ENCODE peak calls at places on chromosome 17, in five cellular contexts. One of them, this sample, is unnamed.

GRCh38 chr17:40538019-40538935 is 27.0 kb downstream of the CCR7 start:
- DNase-seq in fibroblast of lung: no peak
- DNase-seq in heart right ventricle: peak; percentile 78
- DNase-seq in fibroblast of mammary gland: peak; percentile 57
- DNase-seq in lower lobe of right lung: peak; percentile 79
- DNase-seq in this sample: no peak

GRCh38 chr17:30720013-30720471 is 104.5 kb downstream of the CRLF3 start:
- DNase-seq in fibroblast of lung: no peak
- DNase-seq in heart right ventricle: no peak
- DNase-seq in fibroblast of mammary gland: no peak
- DNase-seq in lower lobe of right lung: peak; percentile 26
- DNase-seq in this sample: no peak

GRCh38 chr17:37031493-37032083 is 82.8 kb downstream of the AATF start:
- DNase-seq in fibroblast of lung: no peak
- DNase-seq in heart right ventricle: no peak
- DNase-seq in fibroblast of mammary gland: no peak
- DNase-seq in lower lobe of right lung: no peak
- DNase-seq in this sample: no peak

GRCh38 chr17:42566873-42567573 is at the start of gene MLX:
- DNase-seq in fibroblast of lung: peak; percentile 89
- DNase-seq in heart right ventricle: peak; percentile 97
- DNase-seq in fibroblast of mammary gland: peak; percentile 86
- DNase-seq in lower lobe of right lung: peak; percentile 97
- DNase-seq in this sample: peak; percentile 91

GRCh38 chr17:82503728-82504308 is 15.7 kb upstream of the FOXK2 start:
- DNase-seq in fibroblast of lung: no peak
- DNase-seq in heart right ventricle: no peak
- DNase-seq in fibroblast of mammary gland: no peak
- DNase-seq in lower lobe of right lung: no peak
- DNase-seq in this sample: no peak

GRCh38 chr17:38674013-38674748 is 576 bp downstream of the EPOP start:
- DNase-seq in fibroblast of lung: no peak
- DNase-seq in heart right ventricle: peak; percentile 25
- DNase-seq in fibroblast of mammary gland: no peak
- DNase-seq in lower lobe of right lung: peak; percentile 58
- DNase-seq in this sample: no peak

GRCh38 chr17:82960419-82961271 is 118.8 kb upstream of the METRNL start:
- DNase-seq in fibroblast of lung: no peak
- DNase-seq in heart right ventricle: no peak
- DNase-seq in fibroblast of mammary gland: no peak
- DNase-seq in lower lobe of right lung: no peak
- DNase-seq in this sample: no peak

GRCh38 chr17:42414782-42415409 is 8.2 kb downstream of the CAVIN1 start:
- DNase-seq in fibroblast of lung: no peak
- DNase-seq in heart right ventricle: no peak
- DNase-seq in fibroblast of mammary gland: no peak
- DNase-seq in lower lobe of right lung: peak; percentile 73
- DNase-seq in this sample: no peak

GRCh38 chr17:35612924-35613521 is 25.9 kb downstream of the AP2B1 start:
- DNase-seq in fibroblast of lung: peak; percentile 76
- DNase-seq in heart right ventricle: peak; percentile 20
- DNase-seq in fibroblast of mammary gland: peak; percentile 59
- DNase-seq in lower lobe of right lung: no peak
- DNase-seq in this sample: peak; percentile 77

DNA sequence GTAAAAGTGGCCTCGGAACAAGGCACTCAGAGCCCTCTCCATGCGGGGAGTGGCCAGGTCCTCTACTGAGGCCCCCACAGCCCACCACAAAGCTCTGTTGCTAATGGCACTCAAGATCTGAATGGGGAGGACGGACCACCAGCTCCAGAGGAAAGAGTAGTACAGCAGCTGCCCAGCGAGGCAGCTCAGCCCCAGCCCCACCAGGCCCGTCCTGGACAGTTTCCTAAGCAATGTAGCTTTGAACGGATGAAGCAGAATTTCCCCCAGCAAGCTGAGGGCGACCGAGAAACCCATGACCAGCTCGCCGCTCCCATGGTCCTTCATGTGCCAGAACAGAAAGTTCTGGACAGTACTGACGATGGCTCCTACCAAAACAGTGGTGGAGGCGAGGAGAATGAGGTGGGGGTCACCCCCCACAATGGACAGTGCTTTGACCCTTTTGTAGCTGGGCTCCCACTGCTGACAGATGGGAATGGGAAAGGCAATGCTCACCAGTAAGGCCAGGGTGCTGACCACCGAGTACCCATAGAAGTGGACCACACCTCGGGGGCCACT is 1.5 kb downstream of the MFSD6L start:
- DNase-seq in fibroblast of lung: no peak
- DNase-seq in heart right ventricle: no peak
- DNase-seq in fibroblast of mammary gland: no peak
- DNase-seq in lower lobe of right lung: no peak
- DNase-seq in this sample: no peak
- H3K4me3 ChIP-seq in fibroblast of lung: no peak overlapping the region
- H3K4me3 ChIP-seq in heart right ventricle: no peak overlapping the region
- H3K4me3 ChIP-seq in fibroblast of mammary gland: no peak overlapping the region
- H3K4me3 ChIP-seq in lower lobe of right lung: no peak overlapping the region
- H3K4me3 ChIP-seq in this sample: no peak overlapping the region

GRCh38 chr17:1112875-1113274 is 66.9 kb downstream of the ABR start:
- DNase-seq in fibroblast of lung: no peak
- DNase-seq in heart right ventricle: no peak
- DNase-seq in fibroblast of mammary gland: no peak
- DNase-seq in lower lobe of right lung: peak; percentile 44
- DNase-seq in this sample: no peak
- TF ChIP-seq CTCF in fibroblast of lung: no peak
- TF ChIP-seq CTCF in heart right ventricle: no peak
- TF ChIP-seq CTCF in fibroblast of mammary gland: no peak
- TF ChIP-seq CTCF in lower lobe of right lung: no peak
- TF ChIP-seq CTCF in this sample: no peak

DNA sequence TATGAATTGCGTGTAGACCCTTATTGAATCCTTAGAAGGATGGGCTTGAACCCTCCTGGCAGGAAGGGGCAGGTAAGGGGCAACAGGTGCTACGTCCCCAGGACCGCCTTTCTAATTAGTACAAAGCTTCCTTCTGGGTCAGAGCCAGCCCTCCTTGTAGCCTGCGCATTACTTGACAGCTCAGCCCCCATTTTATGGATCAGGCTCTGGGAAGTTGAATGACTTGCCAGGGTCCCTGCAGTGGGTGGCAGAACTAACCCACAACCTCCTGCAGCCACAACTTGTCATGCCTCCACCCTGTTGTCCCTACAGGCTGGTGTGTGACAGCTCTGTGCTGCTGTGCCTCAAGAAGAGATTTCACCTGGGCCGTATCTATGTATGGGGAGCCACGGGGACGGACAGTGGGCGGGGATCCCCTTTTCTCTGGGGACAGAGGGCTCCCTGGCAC is 2.7 kb downstream of the MYO15B start:
- DNase-seq in fibroblast of lung: no peak
- DNase-seq in heart right ventricle: no peak
- DNase-seq in fibroblast of mammary gland: no peak
- DNase-seq in lower lobe of right lung: no peak
- DNase-seq in this sample: no peak
- H3K4me3 ChIP-seq in fibroblast of lung: no peak overlapping the region
- H3K4me3 ChIP-seq in heart right ventricle: no peak overlapping the region
- H3K4me3 ChIP-seq in fibroblast of mammary gland: no peak overlapping the region
- H3K4me3 ChIP-seq in lower lobe of right lung: peak overlapping the region; percentile 84
- H3K4me3 ChIP-seq in this sample: no peak overlapping the region

GRCh38 chr17:47318197-47318918 is 5.4 kb upstream of the EFCAB13 start:
- DNase-seq in fibroblast of lung: no peak
- DNase-seq in heart right ventricle: no peak
- DNase-seq in fibroblast of mammary gland: no peak
- DNase-seq in lower lobe of right lung: no peak
- DNase-seq in this sample: no peak
- TF ChIP-seq CTCF in fibroblast of lung: no peak
- TF ChIP-seq CTCF in heart right ventricle: no peak
- TF ChIP-seq CTCF in fibroblast of mammary gland: no peak
- TF ChIP-seq CTCF in lower lobe of right lung: no peak
- TF ChIP-seq CTCF in this sample: no peak

DNA sequence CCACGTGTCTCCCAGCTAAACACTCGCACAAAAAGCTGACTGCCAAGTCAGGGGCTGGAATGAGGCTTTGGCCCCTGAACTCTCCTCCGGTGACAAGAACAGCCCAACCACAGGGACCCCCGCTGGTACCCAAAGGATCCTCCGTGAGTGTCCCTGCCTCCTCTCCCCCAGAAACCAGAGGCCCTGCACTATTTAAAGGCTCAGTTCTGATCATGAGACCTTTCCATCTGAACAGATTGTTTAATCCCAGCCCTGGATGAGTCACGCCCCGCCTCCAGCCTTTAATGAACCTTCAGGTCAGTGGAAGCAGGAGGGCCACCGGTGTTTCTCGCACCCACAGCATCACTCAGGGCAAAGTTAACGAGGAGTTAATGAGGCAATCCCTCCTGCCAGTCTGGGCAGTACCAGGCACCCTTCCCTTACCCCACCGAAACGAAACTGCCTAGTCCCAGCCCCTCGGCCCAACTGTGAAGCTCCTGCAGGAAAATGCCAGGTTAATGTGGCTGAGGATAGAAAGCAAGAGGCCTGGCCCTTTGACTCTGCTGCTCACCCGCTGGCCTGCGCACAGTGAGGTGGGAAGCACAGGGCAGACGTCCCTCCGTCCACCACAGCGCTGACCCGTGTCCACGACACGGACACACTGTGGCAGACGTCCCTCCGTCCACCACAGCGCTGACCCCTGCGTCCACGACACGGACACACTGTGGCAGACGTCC is 32.4 kb downstream of the TIMM22 start:
- DNase-seq in fibroblast of lung: peak; percentile 75
- DNase-seq in heart right ventricle: no peak
- DNase-seq in fibroblast of mammary gland: peak; percentile 75
- DNase-seq in lower lobe of right lung: no peak
- DNase-seq in this sample: peak; percentile 29
- H3K4me3 ChIP-seq in fibroblast of lung: no peak overlapping the region
- H3K4me3 ChIP-seq in heart right ventricle: no peak overlapping the region
- H3K4me3 ChIP-seq in fibroblast of mammary gland: no peak overlapping the region
- H3K4me3 ChIP-seq in lower lobe of right lung: peak overlapping the region; percentile 44
- H3K4me3 ChIP-seq in this sample: no peak overlapping the region

DNA sequence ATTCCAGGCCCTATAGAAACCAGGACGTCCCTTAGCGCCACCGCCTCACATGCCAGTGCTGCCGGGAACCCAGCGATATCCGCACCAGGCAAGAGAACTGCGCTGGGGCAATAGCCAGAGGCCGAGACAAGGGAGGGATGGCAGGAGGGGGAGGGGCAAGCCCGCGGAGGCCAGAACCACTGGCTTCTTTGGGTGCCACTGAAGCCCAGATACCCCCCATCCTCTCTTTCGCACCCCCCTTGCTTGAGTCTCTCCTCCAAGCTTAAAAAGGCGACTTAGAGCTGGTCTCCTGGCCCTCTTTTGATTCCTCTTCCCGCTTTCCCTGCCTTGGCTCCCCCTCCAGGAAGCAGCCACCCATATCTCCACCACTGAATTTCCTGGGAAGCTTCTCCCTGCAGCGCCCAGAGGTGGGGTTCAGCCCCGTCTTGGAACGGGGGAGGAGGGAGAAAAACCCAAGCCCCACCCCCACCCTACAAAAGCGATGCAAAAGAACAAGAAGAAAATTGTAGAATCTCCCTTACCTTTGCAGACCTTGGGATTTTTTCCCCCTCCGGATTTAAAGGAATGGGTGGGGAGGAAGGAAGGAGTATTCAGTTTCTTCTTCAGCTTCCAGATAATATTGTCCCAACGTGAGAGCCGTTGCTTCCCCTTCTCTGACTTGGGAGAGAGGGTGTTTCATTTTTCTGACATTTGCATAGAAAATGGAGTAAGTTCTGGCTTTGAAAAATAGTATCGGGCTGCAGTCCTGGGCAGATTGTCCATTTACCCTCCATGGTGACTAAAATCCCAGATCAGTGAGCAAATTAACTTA is 622 bp downstream of the HOXB6 start:
- DNase-seq in fibroblast of lung: no peak
- DNase-seq in heart right ventricle: no peak
- DNase-seq in fibroblast of mammary gland: peak; percentile 70
- DNase-seq in lower lobe of right lung: no peak
- DNase-seq in this sample: no peak
- TF ChIP-seq CTCF in fibroblast of lung: no peak
- TF ChIP-seq CTCF in heart right ventricle: no peak
- TF ChIP-seq CTCF in fibroblast of mammary gland: peak; percentile 10
- TF ChIP-seq CTCF in lower lobe of right lung: no peak
- TF ChIP-seq CTCF in this sample: no peak

GRCh38 chr17:66492500-66493123 is 190.2 kb downstream of the PRKCA start:
- DNase-seq in fibroblast of lung: peak; percentile 48
- DNase-seq in heart right ventricle: no peak
- DNase-seq in fibroblast of mammary gland: peak; percentile 87
- DNase-seq in lower lobe of right lung: no peak
- DNase-seq in this sample: peak; percentile 47
- H3K4me3 ChIP-seq in fibroblast of lung: no peak overlapping the region
- H3K4me3 ChIP-seq in heart right ventricle: no peak overlapping the region
- H3K4me3 ChIP-seq in fibroblast of mammary gland: no peak overlapping the region
- H3K4me3 ChIP-seq in lower lobe of right lung: no peak overlapping the region
- H3K4me3 ChIP-seq in this sample: no peak overlapping the region

DNA sequence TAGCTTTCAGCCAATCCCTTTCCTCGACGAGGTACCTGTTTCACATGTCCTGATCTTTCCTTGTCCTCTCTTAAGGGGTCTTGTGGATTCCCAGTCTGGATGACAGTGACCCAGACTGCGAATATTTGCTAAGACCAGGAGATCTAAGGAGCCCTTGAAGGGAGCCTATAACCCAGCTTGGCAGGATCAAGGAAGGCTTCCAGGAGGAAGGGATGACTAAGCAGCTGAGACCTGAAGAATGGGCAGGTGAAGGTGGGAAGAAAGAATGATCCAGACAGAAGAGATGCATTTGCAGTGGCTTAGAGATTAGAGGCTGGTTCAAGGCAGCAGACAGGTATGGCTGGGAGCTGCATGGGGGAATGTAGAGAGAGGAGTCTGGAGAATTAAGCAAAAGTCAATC is 1.9 kb upstream of the PDK2 start:
- DNase-seq in fibroblast of lung: no peak
- DNase-seq in heart right ventricle: no peak
- DNase-seq in fibroblast of mammary gland: no peak
- DNase-seq in lower lobe of right lung: no peak
- DNase-seq in this sample: no peak
- TF ChIP-seq CTCF in fibroblast of lung: no peak
- TF ChIP-seq CTCF in heart right ventricle: no peak
- TF ChIP-seq CTCF in fibroblast of mammary gland: no peak
- TF ChIP-seq CTCF in lower lobe of right lung: no peak
- TF ChIP-seq CTCF in this sample: no peak

GRCh38 chr17:79026345-79027273 is 2.6 kb downstream of the C1QTNF1 start:
- DNase-seq in fibroblast of lung: peak; percentile 74
- DNase-seq in heart right ventricle: peak; percentile 58
- DNase-seq in fibroblast of mammary gland: peak; percentile 81
- DNase-seq in lower lobe of right lung: no peak
- DNase-seq in this sample: peak; percentile 88
- H3K4me3 ChIP-seq in fibroblast of lung: no peak overlapping the region
- H3K4me3 ChIP-seq in heart right ventricle: peak overlapping the region; percentile 74
- H3K4me3 ChIP-seq in fibroblast of mammary gland: no peak overlapping the region
- H3K4me3 ChIP-seq in lower lobe of right lung: peak overlapping the region; percentile 70
- H3K4me3 ChIP-seq in this sample: peak overlapping the region; percentile 86

This sample was measured in cardiac fibroblast.